ENCODE peak calls at places on chromosomes 11 and 22, in five cellular contexts. L is A549, V is K562, E is H1, W is GM12878. I is an unnamed sample.

GRCh38 chr22:41699264-41700104 is at the start of gene MEI1:
- DNase-seq in L (no peak), E (peak), W (peak), V (no peak), I (no peak)

GRCh38 chr22:41092847-41093371 is 517 bp downstream of the EP300 start:
- DNase-seq in E (peak), W (no peak), L (peak), V (no peak), I (peak)

GRCh38 chr22:19292262-19293230 is 1.0 kb upstream of the CLTCL1 start:
- DNase-seq in L (no peak), E (no peak), V (peak), W (no peak), I (no peak)

GRCh38 chr11:78082146-78082545 is 2.5 kb upstream of the NDUFC2 start:
- DNase-seq in W (no peak), V (no peak), L (no peak), E (no peak), I (no peak)

GRCh38 chr11:22684082-22684481 is 17.7 kb downstream of the GAS2 start:
- DNase-seq in L (no peak), V (no peak), W (no peak), E (no peak), I (no peak)

GRCh38 chr22:43014062-43014875 is 680 bp downstream of the PACSIN2 start:
- DNase-seq in E (peak), L (no peak), V (peak), W (no peak), I (peak)

GRCh38 chr11:49303080-49303479 is 94.7 kb upstream of the FOLH1 start:
- DNase-seq in E (no peak), L (no peak), V (no peak), W (no peak), I (no peak)

GRCh38 chr22:36730176-36730858 is 26.8 kb upstream of the CACNG2 start:
- DNase-seq in V (no peak), W (no peak), L (no peak), E (no peak), I (no peak)

GRCh38 chr11:9004310-9004945 is 627 bp upstream of the NRIP3 start:
- DNase-seq in V (no peak), W (no peak), L (no peak), E (peak), I (no peak)

GRCh38 chr11:128737704-128738103 is 43.8 kb downstream of the FLI1 start:
- DNase-seq in E (no peak), W (no peak), V (no peak), L (no peak), I (no peak)

GRCh38 chr11:65446446-65447277 is 24.1 kb downstream of the NEAT1 start:
- DNase-seq in E (no peak), L (no peak), V (no peak), W (no peak), I (no peak)

DNA sequence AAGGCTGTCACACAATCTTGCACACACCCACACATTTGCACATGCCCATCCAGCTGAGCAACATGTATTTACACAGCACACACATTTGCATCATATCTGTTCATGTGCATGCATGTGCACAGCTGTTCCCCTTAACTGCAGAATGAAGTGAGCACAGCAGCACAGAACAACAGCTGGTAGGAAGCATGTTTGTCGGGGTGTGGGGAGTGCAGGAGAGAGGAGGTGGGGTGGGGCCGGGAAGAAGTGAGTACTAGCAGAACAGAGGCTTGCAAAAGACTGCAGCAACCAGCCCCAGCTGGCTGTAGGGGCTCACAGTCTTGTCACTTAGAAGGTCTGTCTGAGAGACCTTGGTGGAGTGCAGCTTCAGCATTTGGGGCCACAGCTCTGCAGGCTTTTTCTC is 296.4 kb downstream of the KIRREL3 start:
- DNase-seq in V (no peak), E (no peak), W (no peak), L (no peak), I (no peak)
- TF ChIP-seq HDAC2 in V (no peak), E (no peak), W (no peak), L (no peak), I (no peak)

DNA sequence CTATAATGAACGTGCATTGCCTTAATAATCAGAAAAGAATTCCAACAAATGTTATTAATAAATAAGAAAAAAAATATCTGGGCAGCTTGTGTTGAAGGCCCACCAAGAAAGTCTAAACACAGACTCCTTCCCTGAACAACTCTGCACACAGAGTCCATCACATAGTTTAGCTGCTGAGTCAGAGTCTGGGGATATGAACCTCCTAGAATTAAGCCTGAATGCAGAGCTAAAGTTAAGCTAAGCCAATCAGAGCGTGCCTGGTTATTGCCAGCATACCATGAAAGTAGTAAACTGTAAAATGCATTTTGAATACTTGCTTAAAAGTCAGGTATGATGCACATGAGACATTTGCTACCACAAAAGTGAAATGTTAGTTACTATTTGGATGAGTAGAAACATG is 25.6 kb upstream of the TENM4 start:
- DNase-seq in E (no peak), L (no peak), W (no peak), V (no peak), I (no peak)
- TF ChIP-seq RFX5 in E (no peak), L (no peak), W (no peak), V (no peak), I (no peak)

GRCh38 chr11:27532652-27533325 is 26.2 kb upstream of the LIN7C start:
- DNase-seq in V (no peak), E (no peak), L (no peak), W (no peak), I (no peak)

GRCh38 chr11:27524155-27524554 is 17.6 kb upstream of the LIN7C start:
- DNase-seq in V (no peak), W (no peak), L (no peak), E (peak), I (peak)

GRCh38 chr11:27525824-27526516 is 19.4 kb upstream of the LIN7C start:
- DNase-seq in E (no peak), W (no peak), V (no peak), L (no peak), I (no peak)

GRCh38 chr11:27528711-27529110 is 22.1 kb upstream of the LIN7C start:
- DNase-seq in E (no peak), W (no peak), V (no peak), L (no peak), I (no peak)
- TF ChIP-seq HDAC2 in E (no peak), W (no peak), V (no peak), L (no peak), I (no peak)

DNA sequence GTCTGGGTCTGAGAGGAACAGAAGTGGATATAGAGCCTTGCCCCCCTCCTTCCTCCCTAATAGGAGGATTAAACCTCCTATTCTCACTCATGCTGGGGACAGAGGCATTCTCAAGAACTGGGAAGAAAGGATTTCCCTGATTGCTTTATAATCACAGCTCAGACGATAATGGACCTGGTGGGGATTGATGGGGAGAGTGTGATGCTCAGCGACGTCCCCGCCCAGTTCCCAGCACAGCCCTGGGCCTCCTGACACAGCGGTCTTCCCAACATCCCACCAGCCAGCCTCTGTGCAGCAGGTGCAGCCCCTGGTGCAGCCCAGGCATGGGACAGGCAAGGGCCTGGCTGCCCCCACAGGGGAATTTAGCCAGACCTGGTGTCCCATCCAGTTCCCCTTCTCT is 28.4 kb downstream of the TRIM29 start:
- DNase-seq in E (no peak), L (no peak), W (no peak), V (no peak), I (no peak)
- TF ChIP-seq RFX5 in E (no peak), L (no peak), W (no peak), V (no peak), I (no peak)

GRCh38 chr22:45880732-45881523 is 96.0 kb downstream of the WNT7B start:
- DNase-seq in L (no peak), V (no peak), E (no peak), W (no peak), I (no peak)

GRCh38 chr22:45879552-45879949 is 97.4 kb downstream of the WNT7B start:
- DNase-seq in V (no peak), E (peak), W (no peak), L (no peak), I (no peak)

GRCh38 chr22:45881524-45881875 is 95.5 kb downstream of the WNT7B start:
- DNase-seq in E (no peak), W (no peak), L (no peak), V (no peak), I (no peak)

GRCh38 chr22:45878901-45879551 is 97.9 kb downstream of the WNT7B start:
- DNase-seq in E (peak), W (no peak), V (no peak), L (no peak), I (no peak)

DNA sequence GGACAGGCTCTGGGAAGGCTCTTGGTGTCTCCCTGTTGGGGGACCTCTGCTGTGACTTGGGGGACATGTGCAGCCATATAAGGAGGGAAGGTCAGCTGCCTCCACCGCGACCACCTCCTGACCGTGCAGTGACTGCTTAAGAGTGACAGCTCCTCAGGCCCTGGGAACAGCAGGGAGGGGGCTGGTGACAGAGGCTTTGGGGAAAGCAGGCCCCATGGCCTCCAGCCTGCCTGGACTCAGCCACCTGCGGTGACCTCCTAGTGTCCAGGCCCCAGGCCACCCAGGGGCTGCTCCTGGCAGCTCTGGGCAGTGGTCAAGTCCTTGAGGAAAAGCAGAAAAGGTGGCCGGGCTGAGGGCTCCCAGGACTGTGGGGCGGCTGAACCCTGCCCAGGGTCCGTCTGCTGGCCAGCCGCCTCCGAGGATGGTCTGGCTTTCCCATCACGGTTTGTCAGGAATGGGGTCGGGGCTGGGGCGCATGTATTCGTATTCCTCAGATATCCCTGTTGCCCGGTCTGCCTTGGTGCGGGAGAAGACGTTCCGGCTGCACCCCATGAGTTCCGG is 96.8 kb downstream of the WNT7B start:
- DNase-seq in L (no peak), E (peak), W (no peak), V (no peak), I (no peak)
- TF ChIP-seq HDAC2 in L (no peak), E (no peak), W (no peak), V (no peak), I (no peak)

GRCh38 chr11:45934580-45935318 is 12.3 kb downstream of the LARGE2 start:
- DNase-seq in W (no peak), L (no peak), E (no peak), V (no peak), I (no peak)

GRCh38 chr11:45933846-45934579 is 11.6 kb downstream of the LARGE2 start:
- DNase-seq in W (no peak), E (no peak), L (no peak), V (no peak), I (no peak)

GRCh38 chr11:45933131-45933821 is 10.8 kb downstream of the LARGE2 start:
- DNase-seq in L (no peak), V (no peak), W (no peak), E (no peak), I (no peak)

GRCh38 chr11:45936655-45937054 is 14.2 kb downstream of the LARGE2 start:
- DNase-seq in L (no peak), W (no peak), E (no peak), V (no peak), I (no peak)

GRCh38 chr11:45935349-45936064 is 13.1 kb downstream of the LARGE2 start:
- DNase-seq in W (no peak), L (no peak), V (no peak), E (no peak), I (no peak)
- TF ChIP-seq RFX5 in W (no peak), L (no peak), V (no peak), E (no peak), I (no peak)